ENCODE peak calls at places on chromosomes 3 and 15, in nine cellular contexts. N is hepatocyte, T is adrenal gland, X is HFFc6, O is retinal pigment epithelial cell, E is K562, Q is mesothelial cell of epicardium, H is endothelial cell of umbilical vein, M is endothelial cell. G is an unnamed sample.

GRCh38 chr15:89818287-89818686 is 3.6 kb upstream of the ANPEP start:
- DNase-seq in T (no peak), H (peak; percentile 55), Q (no peak), O (no peak), E (no peak), X (no peak), M (no peak), N (no peak), G (no peak)

GRCh38 chr3:36893137-36893557 is 51.7 kb downstream of the TRANK1 start:
- DNase-seq in Q (no peak), E (peak; percentile 52), M (no peak), O (peak; percentile 97), T (peak; percentile 51), H (peak; percentile 62), X (peak; percentile 17), N (peak; percentile 48), G (no peak)

GRCh38 chr15:22237891-22238275 is 157.6 kb downstream of the OR4M2 start:
- DNase-seq in Q (no peak), M (no peak), T (no peak), E (no peak), H (no peak), O (no peak), N (no peak), X (no peak), G (no peak)

GRCh38 chr15:84600331-84600686 is 500 bp upstream of the ZSCAN2 start:
- DNase-seq in E (peak; percentile 82), H (peak; percentile 90), N (peak; percentile 89), X (peak; percentile 89), Q (peak; percentile 22), O (no peak), T (peak; percentile 92), M (peak; percentile 58), G (peak; percentile 77)

GRCh38 chr3:126473292-126474168 is 2.2 kb downstream of the ZXDC start:
- DNase-seq in O (no peak), M (no peak), T (peak; percentile 9), E (no peak), Q (no peak), X (no peak), H (no peak), N (no peak), G (no peak)

GRCh38 chr3:55885721-55886120 is 398.6 kb upstream of the WNT5A start:
- DNase-seq in O (no peak), E (no peak), M (no peak), H (peak; percentile 84), T (no peak), N (peak; percentile 28), Q (no peak), X (no peak), G (no peak)

GRCh38 chr3:42936157-42936981 is 30.4 kb downstream of the ZNF662 start:
- DNase-seq in M (no peak), N (no peak), E (no peak), Q (no peak), T (peak; percentile 22), O (no peak), H (no peak), X (no peak), G (no peak)

GRCh38 chr3:159787794-159788205 is 200.8 kb upstream of the IL12A start:
- DNase-seq in X (peak; percentile 64), M (no peak), T (no peak), E (no peak), N (peak; percentile 65), H (peak; percentile 88), O (peak; percentile 83), Q (no peak), G (no peak)

GRCh38 chr15:65184305-65184943 is 718 bp downstream of the CLPX start:
- DNase-seq in M (peak; percentile 66), O (peak; percentile 12), N (peak; percentile 71), Q (no peak), T (peak; percentile 73), H (peak; percentile 79), X (peak; percentile 57), E (peak; percentile 59), G (no peak)

GRCh38 chr3:56257826-56258225 is 210.4 kb downstream of the ERC2 start:
- DNase-seq in E (no peak), H (no peak), N (no peak), M (no peak), Q (no peak), X (no peak), T (no peak), O (no peak), G (no peak)

GRCh38 chr15:97959738-97960363 is 652 bp upstream of the ARRDC4 start:
- DNase-seq in E (peak; percentile 9), N (peak; percentile 17), O (no peak), H (peak; percentile 14), M (no peak), T (no peak), X (no peak), Q (no peak), G (no peak)

GRCh38 chr3:66808891-66809578 is 189.1 kb upstream of the KBTBD8 start:
- DNase-seq in N (no peak), H (peak; percentile 9), Q (no peak), O (no peak), M (no peak), X (no peak), E (no peak), T (peak; percentile 62), G (no peak)

DNA sequence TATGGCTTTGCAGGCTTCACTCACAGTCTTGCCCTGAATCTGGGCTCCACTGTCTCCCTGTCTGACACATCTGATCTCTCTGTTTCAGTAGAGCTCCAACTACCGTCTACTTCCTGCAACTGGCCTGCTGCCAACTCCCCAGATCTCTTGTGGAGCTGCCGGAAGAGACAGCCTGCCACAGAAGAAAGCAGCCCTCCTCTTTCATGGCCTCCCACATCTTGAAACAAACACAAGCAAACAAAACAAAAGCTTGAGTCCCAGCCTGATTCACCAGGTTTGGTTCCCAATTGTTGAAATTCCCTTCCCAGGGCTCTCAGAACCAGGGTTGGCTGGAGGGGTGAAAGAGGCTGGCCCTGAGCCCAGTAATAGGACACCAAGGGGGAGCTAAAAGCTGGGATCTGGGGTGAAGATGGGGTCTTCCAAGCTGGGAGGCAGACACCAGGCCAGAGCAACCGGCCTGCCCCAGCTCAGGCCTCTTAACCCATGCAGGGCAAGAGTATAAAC is 55.3 kb upstream of the CA12 start:
- DNase-seq in T (peak; percentile 90), H (peak; percentile 70), O (peak; percentile 38), N (peak; percentile 92), M (no peak), Q (peak; percentile 70), E (peak; percentile 78), X (peak; percentile 83), G (no peak)
- TF ChIP-seq CTCF in T (no peak), H (no peak), O (no peak), N (peak; percentile 23), M (no peak), Q (no peak), E (peak; percentile 32), X (peak; percentile 19), G (peak; percentile 25)

GRCh38 chr3:50248387-50248786 is 12.4 kb downstream of the GNAI2 start:
- DNase-seq in E (no peak), M (peak; percentile 31), O (no peak), N (no peak), T (peak; percentile 68), Q (no peak), X (no peak), H (peak; percentile 77), G (no peak)

GRCh38 chr3:50245831-50246516 is 10.0 kb downstream of the GNAI2 start:
- DNase-seq in Q (peak; percentile 95), H (peak; percentile 90), O (no peak), M (peak; percentile 99), N (peak; percentile 96), E (peak; percentile 86), T (peak; percentile 90), X (peak; percentile 51), G (peak; percentile 95)

GRCh38 chr3:50249459-50249858 is 13.5 kb downstream of the GNAI2 start:
- DNase-seq in H (no peak), N (no peak), M (no peak), X (no peak), Q (no peak), E (no peak), T (no peak), O (no peak), G (no peak)

GRCh38 chr3:50245251-50245745 is 9.3 kb downstream of the GNAI2 start:
- DNase-seq in H (peak; percentile 36), E (no peak), T (peak; percentile 50), O (no peak), X (no peak), M (peak; percentile 14), Q (no peak), N (no peak), G (no peak)

DNA sequence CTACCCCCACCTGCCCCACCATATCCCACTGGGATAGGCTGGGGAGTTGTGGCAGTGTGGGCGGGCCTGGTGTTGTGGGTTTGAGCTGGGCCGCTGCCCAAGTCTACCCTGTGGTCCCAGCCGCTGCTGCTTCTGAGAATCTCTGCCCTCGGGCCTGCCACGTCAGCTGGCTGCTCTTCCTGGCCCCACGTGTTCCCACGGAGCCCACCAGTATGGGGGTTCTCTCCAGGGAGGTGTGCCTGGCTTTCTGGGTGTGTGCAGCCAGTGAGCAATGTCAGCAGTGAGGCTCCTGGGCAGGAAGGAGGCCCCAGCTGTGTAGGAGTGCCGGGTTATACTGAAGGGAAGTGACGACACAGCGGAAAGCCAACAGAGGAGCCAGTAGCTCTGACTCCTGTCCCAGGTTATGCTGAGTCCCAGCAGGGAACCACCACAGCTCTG is 10.5 kb downstream of the GNAI2 start:
- DNase-seq in T (peak; percentile 51), O (no peak), H (peak; percentile 78), Q (no peak), N (peak; percentile 83), M (peak; percentile 44), X (peak; percentile 99), E (peak; percentile 67), G (no peak)
- TF ChIP-seq CTCF in T (peak; percentile 5), O (no peak), H (no peak), Q (peak; percentile 55), N (no peak), M (no peak), X (peak; percentile 72), E (no peak), G (no peak)

DNA sequence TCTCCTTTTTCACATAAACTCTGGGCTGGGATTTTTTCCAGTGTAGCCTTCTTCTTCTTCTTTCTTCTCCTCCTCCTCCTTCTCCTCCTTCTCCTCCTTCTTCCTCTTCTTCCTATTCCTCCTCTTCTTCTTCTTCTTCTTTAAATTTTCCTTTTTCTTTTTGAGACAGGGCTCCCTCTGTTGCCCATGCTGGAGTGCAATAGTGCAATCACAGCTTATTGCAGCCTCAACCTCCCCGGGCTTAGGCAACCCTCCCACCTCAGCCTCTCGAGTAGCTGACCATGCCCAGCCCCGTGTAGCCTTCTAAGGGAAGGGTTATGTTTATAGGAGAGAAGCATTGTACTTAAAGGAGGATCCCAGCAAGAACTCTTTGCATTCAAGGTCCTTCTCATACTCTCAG is 24.0 kb upstream of the MYO1E start:
- DNase-seq in N (no peak), X (no peak), O (no peak), E (no peak), H (no peak), Q (no peak), T (no peak), M (no peak), G (no peak)
- TF ChIP-seq CTCF in N (no peak), X (no peak), O (no peak), E (no peak), H (no peak), Q (no peak), T (no peak), M (no peak), G (no peak)

DNA sequence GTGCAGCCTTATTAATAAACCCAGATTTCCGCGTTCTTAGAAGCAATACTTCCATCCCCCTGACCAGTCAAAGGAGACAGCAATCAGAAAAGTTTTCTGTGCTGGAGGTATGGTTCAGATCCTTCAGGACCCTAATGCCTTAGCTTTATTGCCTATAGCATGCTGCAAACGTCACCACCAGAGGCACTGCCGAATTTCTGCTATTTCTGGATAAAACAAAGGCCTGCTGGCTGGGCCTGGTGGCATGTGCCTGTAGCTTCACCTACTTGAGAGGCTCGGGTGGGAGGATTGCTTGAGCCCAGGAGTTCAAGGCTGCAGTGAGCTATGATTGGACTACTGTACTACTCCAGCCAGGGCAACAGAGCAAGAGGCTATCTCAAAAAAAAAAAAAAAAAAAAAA is 407.2 kb downstream of the FOXP1 start:
- DNase-seq in O (no peak), X (no peak), N (no peak), H (no peak), Q (no peak), T (no peak), M (peak; percentile 8), E (no peak), G (no peak)
- TF ChIP-seq CTCF in O (no peak), X (no peak), N (no peak), H (no peak), Q (no peak), T (no peak), M (no peak), E (peak; percentile 3), G (peak; percentile 17)